ENCODE peak calls at places on chromosomes 16 and 17, in nine cellular contexts. I is chondrocyte, W is cardiac fibroblast, U is fibroblast of lung, J is RCC 7860, Z is HEK293T, F is T-helper 17 cell, C is renal cortical epithelial cell, N is AG09319. X is an unnamed sample.
A peak's percentile ranks its signal among the peaks of the same experiment; 100 is the strongest.

GRCh38 chr17:79299349-79299748 is 224.7 kb downstream of the ENGASE start:
- DNase-seq in I (no peak), J (no peak), F (no peak), W (no peak), C (no peak), N (no peak), U (no peak), Z (no peak), X (no peak)

GRCh38 chr17:60065867-60066266 is 12.9 kb downstream of the HEATR6 start:
- DNase-seq in W (no peak), C (no peak), J (no peak), I (no peak), U (no peak), Z (no peak), N (no peak), F (no peak), X (no peak)

GRCh38 chr17:15440347-15440746 is 27.1 kb downstream of the CDRT4 start:
- DNase-seq in Z (no peak), W (no peak), C (no peak), N (no peak), U (no peak), I (no peak), J (no peak), F (no peak), X (no peak)

GRCh38 chr17:32498362-32498761 is 11.6 kb downstream of the CDK5R1 start:
- DNase-seq in Z (peak; percentile 19), N (no peak), I (no peak), F (no peak), C (no peak), U (no peak), J (no peak), W (no peak), X (peak; percentile 86)

GRCh38 chr16:73248316-73248715 is 200.4 kb upstream of the ZFHX3 start:
- DNase-seq in W (no peak), Z (no peak), F (no peak), U (no peak), J (no peak), C (no peak), N (no peak), I (no peak), X (no peak)

GRCh38 chr17:64291268-64291851 is 28.3 kb upstream of the TEX2 start:
- DNase-seq in C (no peak), N (no peak), F (no peak), U (no peak), Z (peak; percentile 33), W (no peak), J (no peak), I (no peak), X (no peak)

GRCh38 chr16:1863681-1864460 is 8.1 kb downstream of the MEIOB start:
- DNase-seq in U (peak; percentile 68), W (peak; percentile 68), N (peak; percentile 7), Z (no peak), F (no peak), C (peak; percentile 54), I (no peak), J (no peak), X (no peak)

GRCh38 chr17:8577868-8578267 is 52.7 kb downstream of the MYH10 start:
- DNase-seq in I (no peak), J (no peak), Z (no peak), C (no peak), U (no peak), N (no peak), F (no peak), W (no peak), X (no peak)

GRCh38 chr17:77783991-77784820 is 174.3 kb upstream of the TNRC6C start:
- DNase-seq in I (no peak), J (no peak), Z (no peak), C (no peak), N (no peak), U (no peak), W (no peak), F (peak; percentile 29), X (no peak)

GRCh38 chr17:44220211-44221071 is 966 bp upstream of the UBTF start:
- DNase-seq in C (no peak), F (peak; percentile 46), Z (peak; percentile 46), J (no peak), I (no peak), W (peak; percentile 73), U (peak; percentile 64), N (no peak), X (no peak)

GRCh38 chr16:81885976-81886586 is 107.0 kb downstream of the PLCG2 start:
- DNase-seq in U (peak; percentile 20), I (no peak), C (peak; percentile 13), N (no peak), F (no peak), Z (peak; percentile 71), W (peak; percentile 34), J (no peak), X (no peak)

GRCh38 chr17:13353590-13353989 is 248.1 kb downstream of the HS3ST3A1 start:
- DNase-seq in C (no peak), I (no peak), J (no peak), F (no peak), W (peak; percentile 66), N (no peak), U (no peak), Z (no peak), X (no peak)

GRCh38 chr17:47953945-47954344 is 3.7 kb downstream of the PRR15L start:
- DNase-seq in J (no peak), U (no peak), N (no peak), F (no peak), I (no peak), Z (no peak), C (no peak), W (no peak), X (no peak)

GRCh38 chr16:77780378-77780837 is 8.0 kb upstream of the VAT1L start:
- DNase-seq in J (peak; percentile 29), W (peak; percentile 49), I (no peak), C (peak; percentile 80), Z (no peak), F (no peak), U (peak; percentile 77), N (no peak), X (no peak)

GRCh38 chr17:77372444-77373297 is 231.9 kb downstream of the SEC14L1 start:
- DNase-seq in C (no peak), F (peak; percentile 58), Z (peak; percentile 76), J (no peak), W (peak; percentile 92), I (peak; percentile 90), U (peak; percentile 94), N (peak; percentile 89), X (peak; percentile 14)

GRCh38 chr16:58578642-58579041 is 51.0 kb downstream of the CNOT1 start:
- DNase-seq in C (no peak), U (no peak), N (no peak), I (no peak), J (no peak), W (no peak), Z (no peak), F (no peak), X (no peak)

GRCh38 chr17:42135664-42136653 is 13.4 kb downstream of the HSPB9 start:
- DNase-seq in I (no peak), F (no peak), U (peak; percentile 64), C (peak; percentile 88), N (no peak), Z (no peak), W (peak; percentile 82), J (peak; percentile 47), X (no peak)

GRCh38 chr16:69253796-69254426 is 57.2 kb upstream of the VPS4A start:
- DNase-seq in J (no peak), C (no peak), F (no peak), W (peak; percentile 29), Z (no peak), N (no peak), U (no peak), I (no peak), X (no peak)

GRCh38 chr16:88685156-88686061 is 898 bp downstream of the SNAI3 start:
- DNase-seq in U (peak; percentile 48), Z (peak; percentile 35), I (no peak), F (no peak), N (no peak), C (peak; percentile 37), W (peak; percentile 59), J (no peak), X (no peak)

GRCh38 chr17:36726199-36726598 is 124.8 kb downstream of the MRM1 start:
- DNase-seq in F (no peak), N (no peak), W (no peak), J (no peak), U (no peak), Z (no peak), I (no peak), C (no peak), X (no peak)

GRCh38 chr17:65131946-65132345 is 5.2 kb upstream of the RGS9 start:
- DNase-seq in Z (no peak), U (peak; percentile 80), I (no peak), F (no peak), J (peak; percentile 33), N (peak; percentile 42), W (peak; percentile 12), C (peak; percentile 75), X (no peak)

GRCh38 chr17:50182783-50183438 is 17.1 kb downstream of the SGCA start:
- DNase-seq in J (no peak), N (no peak), F (no peak), W (peak; percentile 36), C (no peak), Z (no peak), U (no peak), I (peak; percentile 74), X (no peak)

GRCh38 chr16:8893426-8893825 is 11.3 kb downstream of the LITAFD start:
- DNase-seq in U (no peak), I (peak; percentile 58), W (no peak), N (no peak), C (no peak), J (no peak), Z (no peak), F (no peak), X (no peak)

GRCh38 chr17:81561494-81561885 is 9.3 kb upstream of the FAAP100 start:
- DNase-seq in J (peak; percentile 16), I (no peak), F (no peak), U (peak; percentile 59), N (no peak), C (no peak), Z (no peak), W (no peak), X (no peak)

GRCh38 chr16:77574867-77575619 is 140.2 kb upstream of the ADAMTS18 start:
- DNase-seq in W (peak; percentile 60), C (peak; percentile 78), I (no peak), U (no peak), N (no peak), J (no peak), F (no peak), Z (no peak), X (no peak)

GRCh38 chr16:53090591-53091507 is 36.1 kb downstream of the CHD9 start:
- DNase-seq in F (no peak), W (peak; percentile 100), Z (no peak), I (peak; percentile 96), U (peak; percentile 100), C (peak; percentile 86), J (peak; percentile 17), N (peak; percentile 98), X (no peak)

GRCh38 chr17:79849953-79850352 is 10.7 kb upstream of the CBX4 start:
- DNase-seq in Z (no peak), I (no peak), F (no peak), W (no peak), U (no peak), C (no peak), J (no peak), N (no peak), X (no peak)

GRCh38 chr17:61179316-61179715 is 220.3 kb upstream of the TBX2 start:
- DNase-seq in Z (no peak), C (no peak), F (no peak), I (no peak), U (no peak), J (no peak), W (no peak), N (no peak), X (no peak)

GRCh38 chr17:47821424-47822379 is at the start of gene OSBPL7:
- DNase-seq in C (peak; percentile 80), J (peak; percentile 89), Z (peak; percentile 56), F (peak; percentile 46), N (peak; percentile 31), U (peak; percentile 80), W (peak; percentile 86), I (no peak), X (peak; percentile 79)

GRCh38 chr17:44315760-44316731 is 7.6 kb downstream of the RUNDC3A start:
- DNase-seq in W (no peak), N (no peak), I (no peak), U (no peak), Z (no peak), F (no peak), J (no peak), C (no peak), X (no peak)

GRCh38 chr17:57442914-57443571 is 186.7 kb downstream of the MSI2 start:
- DNase-seq in N (no peak), W (peak; percentile 49), Z (no peak), J (no peak), F (no peak), C (peak; percentile 45), U (peak; percentile 21), I (no peak), X (peak; percentile 49)

X was measured in DMS79.